ENCODE peak calls at places on chromosomes 2 and 18, in eight cellular contexts. Z is heart right ventricle; B is stimulated activated CD4-positive, alpha-beta T cell treated with anti-CD3 and anti-CD28 coated beads, Interleukin-1b, Interleukin-23, amount 100 ng/mL, for 48 hours; C is RKO; P is fibroblast of lung; A is Right ventricle myocardium superior; F is osteoblast; S is GM20000. I is an unnamed sample.
A peak's percentile ranks its signal among the peaks of the same experiment; 100 is the strongest.

GRCh38 chr18:7676253-7676873 is 109.2 kb downstream of the PTPRM start:
- DNase-seq in Z (no peak), B (no peak), C (no peak), P (peak; percentile 5), A (no peak), F (no peak), S (no peak), I (no peak)

GRCh38 chr2:234970467-234970866 is 18.6 kb downstream of the SH3BP4 start:
- DNase-seq in Z (no peak), B (no peak), C (no peak), P (no peak), A (no peak), F (peak; percentile 88), S (no peak), I (peak; percentile 22)

GRCh38 chr2:189982777-189983394 is 79.6 kb downstream of the MSTN start:
- DNase-seq in Z (no peak), B (no peak), C (no peak), P (no peak), A (no peak), F (no peak), S (no peak), I (peak; percentile 12)

GRCh38 chr18:59460060-59460395 is 101.0 kb upstream of the LMAN1 start:
- DNase-seq in Z (no peak), B (no peak), C (no peak), P (peak; percentile 27), A (no peak), F (peak; percentile 66), S (no peak), I (no peak)

GRCh38 chr2:98702127-98702802 is 28.7 kb downstream of the MGAT4A start:
- DNase-seq in Z (peak; percentile 47), B (no peak), C (no peak), P (no peak), A (peak; percentile 52), F (no peak), S (no peak), I (no peak)

GRCh38 chr18:79982736-79983135 is 5.6 kb downstream of the TXNL4A start:
- DNase-seq in Z (no peak), B (peak; percentile 43), C (peak; percentile 45), P (peak; percentile 30), A (no peak), F (no peak), S (no peak), I (no peak)

GRCh38 chr2:234621120-234621519 is 124.2 kb upstream of the ARL4C start:
- DNase-seq in Z (no peak), B (no peak), C (no peak), P (no peak), A (no peak), F (no peak), S (no peak), I (no peak)

GRCh38 chr2:45845566-45845965 is 194.1 kb downstream of the PRKCE start:
- DNase-seq in Z (no peak), B (no peak), C (no peak), P (no peak), A (no peak), F (no peak), S (no peak), I (no peak)

GRCh38 chr2:40431600-40431955 is 20.3 kb downstream of the SLC8A1 start:
- DNase-seq in Z (no peak), B (no peak), C (no peak), P (peak; percentile 70), A (peak; percentile 69), F (peak; percentile 59), S (no peak), I (no peak)

GRCh38 chr2:40554665-40555294 is 102.9 kb upstream of the SLC8A1 start:
- DNase-seq in Z (peak; percentile 76), B (peak; percentile 44), C (peak; percentile 32), P (peak; percentile 53), A (peak; percentile 46), F (no peak), S (peak; percentile 22), I (peak; percentile 78)

GRCh38 chr2:224584111-224584764 is 925 bp downstream of the CUL3 start:
- DNase-seq in Z (peak; percentile 32), B (no peak), C (peak; percentile 56), P (peak; percentile 49), A (peak; percentile 56), F (peak; percentile 82), S (no peak), I (no peak)

GRCh38 chr18:55500316-55501086 is 87.5 kb downstream of the TCF4 start:
- DNase-seq in Z (no peak), B (no peak), C (peak; percentile 7), P (peak; percentile 86), A (no peak), F (peak; percentile 59), S (no peak), I (no peak)

GRCh38 chr2:80078290-80079036 is 226.1 kb downstream of the LRRTM1 start:
- DNase-seq in Z (no peak), B (no peak), C (no peak), P (no peak), A (no peak), F (no peak), S (no peak), I (no peak)

GRCh38 chr2:218781691-218782528 is at the start of gene CYP27A1:
- DNase-seq in Z (peak; percentile 46), B (no peak), C (no peak), P (peak; percentile 52), A (peak; percentile 77), F (peak; percentile 95), S (peak; percentile 34), I (no peak)

GRCh38 chr2:207914716-207915115 is 110.6 kb downstream of the PLEKHM3 start:
- DNase-seq in Z (no peak), B (no peak), C (no peak), P (no peak), A (no peak), F (no peak), S (no peak), I (no peak)

GRCh38 chr2:156340377-156340776 is 7.9 kb upstream of the NR4A2 start:
- DNase-seq in Z (no peak), B (no peak), C (peak; percentile 55), P (no peak), A (no peak), F (no peak), S (no peak), I (no peak)

GRCh38 chr2:230974096-230974913 is 21.6 kb upstream of the SPATA3 start:
- DNase-seq in Z (no peak), B (peak; percentile 73), C (peak; percentile 46), P (peak; percentile 52), A (no peak), F (peak; percentile 91), S (peak; percentile 85), I (no peak)

GRCh38 chr2:21288299-21288698 is 164.5 kb downstream of the TDRD15 start:
- DNase-seq in Z (no peak), B (no peak), C (no peak), P (no peak), A (no peak), F (no peak), S (no peak), I (no peak)

GRCh38 chr18:33123852-33124251 is 316.7 kb downstream of the CCDC178 start:
- DNase-seq in Z (no peak), B (no peak), C (no peak), P (no peak), A (no peak), F (no peak), S (no peak), I (no peak)

GRCh38 chr18:61379827-61380226 is 46.6 kb downstream of the CDH20 start:
- DNase-seq in Z (no peak), B (no peak), C (no peak), P (no peak), A (no peak), F (no peak), S (no peak), I (no peak)

GRCh38 chr2:235505210-235505741 is 11.4 kb downstream of the AGAP1 start:
- DNase-seq in Z (peak; percentile 36), B (no peak), C (no peak), P (no peak), A (no peak), F (no peak), S (no peak), I (no peak)

GRCh38 chr2:130837175-130837810 is 579 bp downstream of the ARHGEF4 start:
- DNase-seq in Z (no peak), B (no peak), C (no peak), P (no peak), A (no peak), F (peak; percentile 88), S (no peak), I (no peak)

GRCh38 chr2:22999951-23000350 is 385.0 kb upstream of the KLHL29 start:
- DNase-seq in Z (no peak), B (no peak), C (peak; percentile 60), P (peak; percentile 1), A (no peak), F (no peak), S (no peak), I (no peak)

GRCh38 chr2:239820836-239821693 is 204.1 kb downstream of the NDUFA10 start:
- DNase-seq in Z (no peak), B (no peak), C (no peak), P (no peak), A (peak; percentile 76), F (peak; percentile 46), S (no peak), I (no peak)

GRCh38 chr2:66717491-66717890 is 282.6 kb downstream of the MEIS1 start:
- DNase-seq in Z (no peak), B (no peak), C (no peak), P (peak; percentile 24), A (no peak), F (no peak), S (no peak), I (no peak)

GRCh38 chr2:26735096-26735495 is 29.0 kb upstream of the SLC35F6 start:
- DNase-seq in Z (peak; percentile 37), B (no peak), C (peak; percentile 55), P (peak; percentile 96), A (no peak), F (peak; percentile 98), S (no peak), I (no peak)

GRCh38 chr2:220192994-220193753 is 565.7 kb downstream of the SLC4A3 start:
- DNase-seq in Z (no peak), B (no peak), C (no peak), P (no peak), A (no peak), F (no peak), S (no peak), I (no peak)